ENCODE peak calls at places on chromosomes 13 and 19, in nine cellular contexts. T, R, F, H, V, I, Y, B and Q are unnamed samples.

GRCh38 chr19:16325671-16326400 is 1.2 kb downstream of the KLF2 start:
- DNase-seq in H (peak; percentile 46), Y (peak; percentile 83), T (peak; percentile 52), I (no peak), F (no peak), V (peak; percentile 92), R (no peak), B (no peak), Q (peak; percentile 84)

GRCh38 chr19:52535831-52536800 is 8.6 kb downstream of the ZNF808 start:
- DNase-seq in H (peak; percentile 82), I (peak; percentile 74), B (peak; percentile 41), F (peak; percentile 67), T (peak; percentile 84), Y (peak; percentile 93), V (peak; percentile 96), R (peak; percentile 96), Q (peak; percentile 93)

GRCh38 chr19:51807111-51807701 is 12.2 kb downstream of the FPR3 start:
- DNase-seq in R (no peak), H (peak; percentile 29), I (no peak), B (peak; percentile 46), F (no peak), T (no peak), V (no peak), Y (no peak), Q (no peak)

GRCh38 chr19:54875506-54875905 is 1.5 kb downstream of the FCAR start:
- DNase-seq in Y (no peak), T (no peak), I (no peak), F (no peak), H (no peak), B (no peak), R (no peak), V (no peak), Q (no peak)

GRCh38 chr19:42132030-42132628 is at the start of gene POU2F2:
- DNase-seq in I (peak; percentile 54), H (peak; percentile 81), B (no peak), F (peak; percentile 41), V (peak; percentile 84), R (no peak), Y (no peak), T (no peak), Q (no peak)

GRCh38 chr19:12834976-12835757 is 788 bp upstream of the RTBDN start:
- DNase-seq in F (no peak), B (no peak), T (peak; percentile 85), I (peak; percentile 40), R (no peak), H (peak; percentile 35), Y (peak; percentile 70), V (no peak), Q (no peak)

GRCh38 chr19:588093-588742 is 1.5 kb upstream of the HCN2 start:
- DNase-seq in I (peak; percentile 70), F (no peak), R (no peak), B (peak; percentile 61), V (peak; percentile 89), Y (no peak), H (peak; percentile 76), T (peak; percentile 92), Q (peak; percentile 80)

GRCh38 chr19:11142528-11143171 is 12.9 kb downstream of the SPC24 start:
- DNase-seq in Y (peak; percentile 91), B (no peak), V (peak; percentile 94), H (peak; percentile 75), F (no peak), T (peak; percentile 89), I (peak; percentile 95), R (peak; percentile 96), Q (peak; percentile 97)

GRCh38 chr13:23636360-23636759 is 66.1 kb downstream of the TNFRSF19 start:
- DNase-seq in R (no peak), T (no peak), I (no peak), F (no peak), B (no peak), H (no peak), V (no peak), Y (no peak), Q (no peak)

GRCh38 chr13:30615851-30616311 is 1.8 kb upstream of the USPL1 start:
- DNase-seq in R (no peak), T (peak; percentile 26), F (no peak), I (no peak), V (no peak), Y (no peak), H (no peak), B (no peak), Q (no peak)

GRCh38 chr19:44576843-44577565 is 36.4 kb upstream of the IGSF23 start:
- DNase-seq in H (peak; percentile 57), V (no peak), B (no peak), I (peak; percentile 56), R (no peak), F (no peak), T (peak; percentile 32), Y (no peak), Q (no peak)

GRCh38 chr19:30498707-30499106 is 126.5 kb downstream of the ZNF536 start:
- DNase-seq in V (peak; percentile 56), I (no peak), R (no peak), Y (no peak), B (peak; percentile 13), F (no peak), H (no peak), T (no peak), Q (no peak)

GRCh38 chr13:73210218-73210883 is 151.5 kb downstream of the KLF5 start:
- DNase-seq in B (no peak), H (no peak), I (no peak), T (no peak), V (no peak), Y (no peak), F (no peak), R (no peak), Q (no peak)

GRCh38 chr13:49165798-49166752 is 54.1 kb upstream of the MLNR start:
- DNase-seq in Y (no peak), F (no peak), R (no peak), V (no peak), I (no peak), T (no peak), H (no peak), B (no peak), Q (no peak)

GRCh38 chr13:91136806-91137205 is 210.7 kb upstream of the MIR17HG start:
- DNase-seq in T (no peak), Y (no peak), B (no peak), H (no peak), V (no peak), I (no peak), R (no peak), F (no peak), Q (no peak)

GRCh38 chr13:61187471-61187870 is 228.2 kb downstream of the PCDH20 start:
- DNase-seq in F (no peak), H (no peak), Y (no peak), B (no peak), I (no peak), R (no peak), T (no peak), V (no peak), Q (no peak)

GRCh38 chr19:43763473-43763939 is 8.7 kb upstream of the SMG9 start:
- DNase-seq in T (no peak), R (no peak), B (no peak), Y (no peak), V (no peak), F (no peak), H (no peak), I (no peak), Q (no peak)

GRCh38 chr19:56660381-56661105 is 11.0 kb downstream of the ZNF835 start:
- DNase-seq in R (no peak), H (no peak), I (no peak), B (no peak), Y (no peak), T (peak; percentile 66), V (peak; percentile 78), F (no peak), Q (no peak)

GRCh38 chr19:2970201-2970838 is 7.0 kb upstream of the TLE6 start:
- DNase-seq in V (no peak), B (no peak), T (no peak), I (no peak), R (no peak), F (no peak), H (no peak), Y (no peak), Q (no peak)
- TF ChIP-seq EP300 in V (peak; percentile 22), B (no peak), T (no peak), I (no peak), R (no peak), F (no peak), H (no peak), Y (no peak), Q (no peak)

GRCh38 chr13:66446413-66446812 is 783.7 kb downstream of the PCDH9 start:
- DNase-seq in V (no peak), H (no peak), F (no peak), I (no peak), T (no peak), R (no peak), B (no peak), Y (no peak), Q (no peak)

DNA sequence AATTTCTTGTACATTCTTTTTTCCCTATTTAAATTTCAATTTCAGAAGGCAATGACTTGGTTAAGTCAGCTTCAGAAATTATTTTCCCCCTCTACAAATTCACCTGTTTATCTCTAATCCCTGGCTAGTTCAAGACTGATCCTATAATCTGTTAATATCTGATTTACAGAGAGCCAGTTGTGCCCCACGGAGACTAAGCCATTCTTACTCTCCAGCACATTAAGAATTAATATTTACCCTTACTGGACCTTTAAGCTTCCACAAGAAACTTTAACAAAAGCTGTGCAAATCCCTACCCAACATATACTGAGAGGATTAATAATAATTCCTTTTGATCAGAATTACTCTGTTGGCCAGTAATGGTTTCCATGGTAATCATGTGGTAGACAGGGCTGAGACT is 786.2 kb downstream of the PCDH9 start:
- DNase-seq in R (no peak), V (no peak), B (no peak), T (no peak), I (no peak), F (no peak), H (no peak), Y (no peak), Q (no peak)
- TF ChIP-seq POLR2AphosphoS5 in R (no peak), V (no peak), B (no peak), T (no peak), I (no peak), F (no peak), H (no peak), Y (no peak), Q (no peak)

GRCh38 chr19:38543286-38543806 is 74.4 kb downstream of the MAP4K1 start:
- DNase-seq in H (no peak), I (no peak), T (no peak), F (no peak), B (no peak), Y (no peak), V (no peak), R (no peak), Q (no peak)
- H3K27ac ChIP-seq in H (no peak overlapping the region), I (no peak overlapping the region), T (peak overlapping the region; percentile 36), F (no peak overlapping the region), B (no peak overlapping the region), Y (no peak overlapping the region), V (no peak overlapping the region), R (no peak overlapping the region), Q (no peak overlapping the region)

DNA sequence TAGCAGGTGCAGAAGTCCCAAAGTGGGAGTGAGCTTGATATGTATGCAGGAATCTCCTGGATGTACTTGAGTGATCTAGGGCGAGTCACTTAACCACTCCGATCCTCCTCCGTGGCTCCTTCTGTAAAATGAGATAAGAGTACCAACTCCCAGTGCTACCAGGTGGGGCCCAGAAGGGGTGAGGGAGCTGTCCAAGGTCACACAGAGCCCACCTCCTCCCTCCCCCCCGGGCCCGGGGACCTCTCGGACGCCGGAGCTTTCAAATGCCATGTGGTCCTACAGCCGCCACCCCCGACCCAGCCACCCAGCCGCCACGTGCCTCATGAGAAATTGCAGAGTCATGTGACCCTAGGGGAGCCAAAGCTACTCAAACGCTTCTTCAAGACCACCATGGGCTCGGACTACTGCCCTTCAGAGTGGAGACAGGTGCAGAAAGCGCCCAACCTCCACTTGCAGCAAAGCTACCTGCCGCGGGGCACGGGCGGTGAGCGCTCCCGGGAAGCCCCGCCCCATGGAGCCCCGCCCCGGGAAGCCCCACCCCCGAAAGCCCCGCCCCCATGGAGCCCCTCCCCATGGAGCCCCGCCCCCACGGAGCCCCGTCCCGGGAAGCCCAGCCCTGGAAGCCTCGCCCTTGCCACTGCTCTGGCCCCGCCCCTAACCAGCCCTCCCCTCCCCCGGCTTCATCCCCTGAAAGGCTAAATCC is 10.1 kb upstream of the ZNF358 start:
- DNase-seq in R (no peak), T (peak; percentile 95), I (no peak), B (no peak), F (no peak), Y (no peak), V (peak; percentile 85), H (peak; percentile 74), Q (peak; percentile 64)
- TF ChIP-seq EP300 in R (no peak), T (no peak), I (no peak), B (no peak), F (no peak), Y (no peak), V (no peak), H (no peak), Q (no peak)